ENCODE peak calls at places on chromosomes 12 and 14, in nine cellular contexts. E, F, A, M, J, G, V, P and Z are unnamed samples.
A peak's percentile ranks its signal among the peaks of the same experiment; 100 is the strongest.

GRCh38 chr14:29220077-29220476 is 453.5 kb downstream of the FOXG1 start:
- DNase-seq in P (no peak), G (no peak), A (no peak), J (no peak), V (no peak), E (no peak), M (no peak), F (no peak), Z (no peak)

GRCh38 chr12:132622437-132623071 is 4.0 kb downstream of the P2RX2 start:
- DNase-seq in J (peak; percentile 94), E (peak; percentile 65), V (no peak), F (peak; percentile 47), A (no peak), P (peak; percentile 31), G (peak; percentile 76), M (peak; percentile 86), Z (no peak)

GRCh38 chr12:104494137-104494815 is 37.5 kb downstream of the CHST11 start:
- DNase-seq in F (no peak), V (no peak), P (no peak), M (peak; percentile 60), E (no peak), G (peak; percentile 89), J (no peak), A (peak; percentile 57), Z (no peak)

GRCh38 chr14:56590535-56590951 is 10.9 kb downstream of the TMEM260 start:
- DNase-seq in G (no peak), A (no peak), F (peak; percentile 62), E (peak; percentile 35), P (no peak), V (no peak), J (no peak), M (no peak), Z (no peak)

GRCh38 chr12:115869604-115870003 is 407.9 kb downstream of the MED13L start:
- DNase-seq in E (no peak), P (no peak), F (no peak), M (no peak), A (no peak), G (no peak), J (no peak), V (no peak), Z (no peak)

GRCh38 chr14:68384335-68384734 is 408.5 kb downstream of the ZFP36L1 start:
- DNase-seq in A (no peak), M (peak; percentile 55), J (no peak), E (no peak), P (no peak), V (no peak), F (no peak), G (no peak), Z (no peak)

GRCh38 chr12:110102255-110102654 is 21.9 kb upstream of the IFT81 start:
- DNase-seq in J (peak; percentile 64), P (no peak), G (peak; percentile 77), A (no peak), F (peak; percentile 97), E (no peak), V (peak; percentile 32), M (peak; percentile 64), Z (no peak)

GRCh38 chr12:115798309-115798917 is 479.1 kb downstream of the MED13L start:
- DNase-seq in M (no peak), A (no peak), J (no peak), P (no peak), F (no peak), E (no peak), V (no peak), G (no peak), Z (no peak)

GRCh38 chr12:76300297-76300665 is 47.9 kb downstream of the BBS10 start:
- DNase-seq in A (no peak), F (no peak), J (no peak), M (no peak), V (no peak), G (no peak), E (no peak), P (no peak), Z (no peak)

GRCh38 chr14:87049886-87050820 is 942.8 kb downstream of the GALC start:
- DNase-seq in P (peak; percentile 4), F (peak; percentile 66), G (peak; percentile 5), M (peak; percentile 11), A (no peak), V (no peak), E (no peak), J (peak; percentile 47), Z (no peak)

GRCh38 chr12:118188690-118189371 is 52.9 kb downstream of the PEBP1 start:
- DNase-seq in P (no peak), J (peak; percentile 60), V (no peak), F (no peak), M (peak; percentile 59), E (no peak), G (peak; percentile 2), A (no peak), Z (no peak)

GRCh38 chr14:102249041-102249440 is 55.9 kb downstream of the MOK start:
- DNase-seq in E (no peak), A (no peak), G (peak; percentile 88), V (no peak), P (no peak), F (no peak), J (peak; percentile 55), M (peak; percentile 58), Z (no peak)

GRCh38 chr12:133233006-133233405 is 2.7 kb downstream of the ANHX start:
- DNase-seq in P (no peak), F (no peak), E (no peak), J (no peak), V (no peak), A (no peak), G (no peak), M (no peak), Z (no peak)

GRCh38 chr12:102167821-102168605 is 29.6 kb downstream of the PMCH start:
- DNase-seq in A (peak; percentile 7), M (peak; percentile 40), P (no peak), J (peak; percentile 28), G (no peak), F (no peak), E (no peak), V (no peak), Z (no peak)

GRCh38 chr14:61570188-61570960 is 124.9 kb upstream of the HIF1A start:
- DNase-seq in A (no peak), P (no peak), V (no peak), M (no peak), G (no peak), E (no peak), J (peak; percentile 43), F (no peak), Z (no peak)

GRCh38 chr12:57887631-57888406 is 41.3 kb upstream of the CTDSP2 start:
- DNase-seq in P (no peak), V (no peak), G (peak; percentile 40), M (peak; percentile 58), A (no peak), J (peak; percentile 55), F (no peak), E (no peak), Z (no peak)

GRCh38 chr14:65410640-65411039 is 1.9 kb upstream of the FUT8 start:
- DNase-seq in G (no peak), A (no peak), E (no peak), V (no peak), P (no peak), J (no peak), F (no peak), M (no peak), Z (no peak)

GRCh38 chr14:104111301-104112112 is 26.0 kb downstream of the ASPG start:
- DNase-seq in G (no peak), P (no peak), J (no peak), M (no peak), A (no peak), E (peak; percentile 68), V (no peak), F (no peak), Z (no peak)

DNA sequence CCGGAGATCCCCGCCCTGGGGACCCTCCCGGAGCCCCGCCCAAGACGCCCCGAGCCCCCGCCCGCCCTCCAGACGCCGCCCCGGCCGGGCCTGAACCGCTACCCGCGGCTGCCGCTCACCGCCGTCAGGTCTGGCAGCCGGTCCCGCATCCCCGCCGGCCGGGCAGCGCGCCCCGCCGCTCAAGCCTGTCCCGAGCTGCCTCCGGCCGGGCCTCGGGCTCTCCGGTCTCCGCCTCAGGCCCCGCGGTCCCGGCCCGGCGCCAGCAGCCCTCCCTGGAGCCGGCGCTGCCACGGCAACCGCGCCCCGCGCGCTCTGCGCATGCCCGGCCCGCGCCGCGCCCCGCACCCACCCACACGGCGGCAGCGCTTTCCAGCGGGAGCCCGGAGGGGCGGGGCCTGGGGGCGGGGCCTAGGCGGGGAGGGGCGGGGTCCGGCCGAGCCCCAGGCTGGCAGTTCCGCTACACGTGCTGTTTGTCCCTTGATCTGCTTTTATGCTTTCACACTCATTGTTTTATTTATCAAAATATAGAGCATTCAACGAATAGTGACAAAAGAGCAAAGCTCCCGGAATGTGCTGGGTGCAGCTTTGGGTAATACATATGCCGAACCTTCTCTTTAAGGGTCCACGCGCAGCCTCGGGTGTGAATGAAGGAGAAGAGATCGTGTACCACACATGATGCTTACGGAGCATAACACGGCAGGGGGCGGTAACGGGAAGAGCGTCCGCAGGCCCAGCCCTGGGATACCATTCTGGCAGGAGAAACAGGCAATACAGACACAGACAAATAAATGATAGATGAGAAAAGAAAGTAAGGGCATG is at the start of gene STX2:
- DNase-seq in E (peak; percentile 97), V (peak; percentile 54), A (peak; percentile 30), M (peak; percentile 83), F (peak; percentile 86), G (peak; percentile 70), P (no peak), J (peak; percentile 74), Z (peak; percentile 96)
- TF ChIP-seq CTCF in E (no peak), V (peak; percentile 44), A (no peak), M (peak; percentile 49), F (peak; percentile 45), G (peak; percentile 60), P (peak; percentile 52), J (peak; percentile 44), Z (no peak)

DNA sequence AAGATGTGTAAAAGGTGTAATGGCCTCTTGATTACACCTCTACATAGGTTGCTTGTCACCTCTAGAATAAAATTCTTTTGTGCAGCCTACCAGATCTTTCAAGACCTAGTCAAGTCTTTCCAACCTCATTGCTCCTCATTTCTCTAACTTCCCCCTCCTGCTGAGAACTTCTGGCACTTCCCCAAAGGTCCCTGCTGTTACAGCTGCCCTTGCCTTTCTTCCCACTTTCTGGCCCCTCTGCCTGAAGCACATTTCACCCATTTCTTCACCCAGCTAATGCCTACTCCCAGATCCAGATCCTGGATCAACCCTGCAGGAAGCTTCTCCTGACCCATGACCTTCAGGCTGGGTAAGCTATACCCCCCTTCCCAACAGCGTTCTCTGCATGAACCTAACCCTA is 1.5 kb downstream of the TSHR start:
- DNase-seq in P (no peak), A (no peak), E (no peak), J (no peak), M (no peak), F (peak; percentile 42), V (no peak), G (no peak), Z (no peak)
- TF ChIP-seq CTCF in P (no peak), A (no peak), E (no peak), J (no peak), M (no peak), F (no peak), V (no peak), G (no peak), Z (no peak)

GRCh38 chr14:51239813-51240803 is at the start of gene TMX1:
- DNase-seq in M (peak; percentile 98), J (peak; percentile 99), G (peak; percentile 98), P (peak; percentile 95), E (peak; percentile 97), F (peak; percentile 100), A (peak; percentile 98), V (peak; percentile 95), Z (peak; percentile 83)
- TF ChIP-seq CTCF in M (no peak), J (peak; percentile 19), G (peak; percentile 14), P (no peak), E (no peak), F (peak; percentile 38), A (no peak), V (no peak), Z (no peak)

GRCh38 chr14:54488318-54488645 is 498 bp downstream of the GMFB start:
- DNase-seq in A (no peak), J (no peak), P (no peak), G (no peak), V (no peak), M (no peak), E (no peak), F (no peak), Z (no peak)
- TF ChIP-seq CTCF in A (no peak), J (no peak), P (peak; percentile 23), G (peak; percentile 28), V (no peak), M (peak; percentile 4), E (no peak), F (no peak), Z (no peak)